ENCODE peak calls at places on chromosomes 6 and 20, in six cellular contexts. R, M, X, I, E and D are unnamed samples.

GRCh38 chr20:1326031-1326930 is 2.7 kb downstream of the SDCBP2 start:
- DNase-seq in E (no peak), X (peak), R (no peak), M (no peak), I (peak), D (no peak)

GRCh38 chr6:14792118-14792955 is 453.5 kb upstream of the JARID2 start:
- DNase-seq in M (no peak), E (no peak), R (no peak), X (no peak), I (peak), D (no peak)

GRCh38 chr20:10863337-10864060 is 189.7 kb upstream of the JAG1 start:
- DNase-seq in X (no peak), I (no peak), E (no peak), R (peak), M (no peak), D (no peak)

GRCh38 chr6:10414766-10415592 is at the start of gene TFAP2A:
- DNase-seq in M (no peak), X (no peak), R (peak), E (peak), I (no peak), D (no peak)

GRCh38 chr6:170234419-170234818 is 56.5 kb downstream of the DLL1 start:
- DNase-seq in M (no peak), R (no peak), X (no peak), I (no peak), E (no peak), D (no peak)

GRCh38 chr20:48812600-48813445 is 15.0 kb downstream of the PREX1 start:
- DNase-seq in R (no peak), I (no peak), M (no peak), E (no peak), X (no peak), D (no peak)

GRCh38 chr6:112017760-112018537 is 36.0 kb upstream of the CCN6 start:
- DNase-seq in I (no peak), M (no peak), X (no peak), R (no peak), E (no peak), D (no peak)

GRCh38 chr6:21386744-21387143 is 206.8 kb upstream of the SOX4 start:
- DNase-seq in X (no peak), R (no peak), M (no peak), E (no peak), I (no peak), D (no peak)

GRCh38 chr6:157651731-157652490 is 171.1 kb upstream of the SNX9 start:
- DNase-seq in R (no peak), I (no peak), E (no peak), X (no peak), M (no peak), D (no peak)

GRCh38 chr6:142566628-142567396 is 265.0 kb downstream of the ADGRG6 start:
- DNase-seq in E (peak), R (peak), X (peak), I (peak), M (peak), D (peak)

GRCh38 chr6:140590641-140591040 is 1216.2 kb upstream of the CITED2 start:
- DNase-seq in M (no peak), R (no peak), I (no peak), E (no peak), X (no peak), D (no peak)

GRCh38 chr6:118335325-118335724 is 212.8 kb upstream of the PLN start:
- DNase-seq in X (no peak), R (no peak), I (no peak), E (no peak), M (no peak), D (peak)

GRCh38 chr6:146950351-146950835 is 253.8 kb upstream of the STXBP5 start:
- DNase-seq in M (no peak), X (no peak), I (peak), E (no peak), R (no peak), D (no peak)

GRCh38 chr20:48476854-48477253 is 350.9 kb downstream of the PREX1 start:
- DNase-seq in R (no peak), M (no peak), E (no peak), I (no peak), X (no peak), D (no peak)

GRCh38 chr20:61679473-61679872 is 386.2 kb downstream of the TAF4 start:
- DNase-seq in I (no peak), E (no peak), R (no peak), M (no peak), X (no peak), D (no peak)

GRCh38 chr6:148709577-148709976 is 37.3 kb upstream of the UST start:
- DNase-seq in X (no peak), R (no peak), M (no peak), I (no peak), E (no peak), D (no peak)

GRCh38 chr6:111416529-111416928 is 66.5 kb downstream of the REV3L start:
- DNase-seq in I (no peak), E (peak), M (no peak), X (no peak), R (no peak), D (no peak)

GRCh38 chr6:31178143-31179041 is 7.9 kb upstream of the POU5F1 start:
- DNase-seq in I (peak), R (no peak), E (no peak), X (no peak), M (no peak), D (no peak)

GRCh38 chr20:45427236-45428149 is 11.6 kb downstream of the PIGT start:
- DNase-seq in I (peak), R (no peak), X (no peak), E (no peak), M (no peak), D (no peak)

GRCh38 chr6:160462551-160463109 is 114.5 kb downstream of the SLC22A3 start:
- DNase-seq in E (no peak), I (no peak), X (peak), M (no peak), R (no peak), D (no peak)

GRCh38 chr6:24408719-24409410 is 6.1 kb downstream of the MRS2 start:
- DNase-seq in X (no peak), M (no peak), E (no peak), I (no peak), R (no peak), D (no peak)